ENCODE peak calls at places on chromosome 15, in seven cellular contexts. S is adrenal gland, X is uterus, V is A549, Y is sigmoid colon, F is ovary, A is esophagus squamous epithelium. C is an unnamed sample.

GRCh38 chr15:80242132-80242769 is 9.8 kb downstream of the CTXND1 start:
- DNase-seq in Y (no peak), A (no peak), F (no peak), V (peak; percentile 45), X (no peak), S (no peak), C (peak; percentile 33)

GRCh38 chr15:62047278-62047847 is 12.9 kb downstream of the VPS13C start:
- DNase-seq in Y (no peak), S (no peak), A (no peak), F (no peak), V (no peak), X (no peak), C (no peak)

GRCh38 chr15:88004379-88004778 is 252.2 kb downstream of the NTRK3 start:
- DNase-seq in A (no peak), Y (no peak), X (no peak), S (no peak), F (no peak), V (no peak), C (no peak)

GRCh38 chr15:39777497-39777896 is 5.1 kb downstream of the FSIP1 start:
- DNase-seq in V (no peak), F (no peak), A (no peak), Y (no peak), X (no peak), S (no peak), C (no peak)

GRCh38 chr15:47812436-47813109 is 95.3 kb downstream of the SEMA6D start:
- DNase-seq in S (no peak), V (peak; percentile 2), Y (no peak), A (no peak), X (no peak), F (no peak), C (no peak)

GRCh38 chr15:86660012-86660411 is 580.3 kb downstream of the AGBL1 start:
- DNase-seq in X (no peak), S (no peak), V (no peak), Y (no peak), A (no peak), F (no peak), C (no peak)

GRCh38 chr15:91165850-91166249 is 65.8 kb downstream of the SV2B start:
- DNase-seq in Y (no peak), X (no peak), F (no peak), A (no peak), V (no peak), S (no peak), C (no peak)

GRCh38 chr15:61726166-61726565 is 334.1 kb downstream of the VPS13C start:
- DNase-seq in Y (no peak), X (no peak), A (no peak), F (no peak), V (no peak), S (no peak), C (no peak)

GRCh38 chr15:98321916-98322315 is 326.4 kb upstream of the IGF1R start:
- DNase-seq in S (no peak), F (no peak), A (no peak), V (no peak), Y (no peak), X (no peak), C (no peak)

GRCh38 chr15:62264196-62264595 is 99.1 kb upstream of the C2CD4B start:
- DNase-seq in F (no peak), V (no peak), X (no peak), A (no peak), Y (no peak), S (no peak), C (no peak)

GRCh38 chr15:70580286-70580685 is 183.1 kb downstream of the UACA start:
- DNase-seq in A (no peak), S (no peak), V (no peak), F (no peak), Y (no peak), X (no peak), C (no peak)

GRCh38 chr15:83066034-83066760 is 855 bp downstream of the BTBD1 start:
- DNase-seq in F (no peak), Y (no peak), V (no peak), A (no peak), X (peak; percentile 17), S (no peak), C (no peak)

GRCh38 chr15:73002509-73002908 is 49.8 kb upstream of the NEO1 start:
- DNase-seq in Y (no peak), F (no peak), S (no peak), A (no peak), V (no peak), X (no peak), C (no peak)

GRCh38 chr15:51260262-51260661 is 78.1 kb downstream of the CYP19A1 start:
- DNase-seq in S (no peak), F (no peak), X (no peak), A (no peak), Y (no peak), V (no peak), C (no peak)

GRCh38 chr15:45307230-45307924 is 55.3 kb downstream of the SLC28A2 start:
- DNase-seq in S (peak; percentile 36), A (no peak), V (no peak), Y (no peak), X (no peak), F (no peak), C (peak; percentile 18)

GRCh38 chr15:74400915-74401757 is 32.6 kb downstream of the SEMA7A start:
- DNase-seq in V (no peak), X (no peak), S (no peak), F (no peak), A (no peak), Y (no peak), C (no peak)

GRCh38 chr15:26461847-26462608 is 310.8 kb downstream of the GABRB3 start:
- DNase-seq in Y (no peak), S (no peak), A (no peak), V (no peak), F (no peak), X (no peak), C (no peak)

GRCh38 chr15:33679065-33679464 is 289.2 kb upstream of the CHRM5 start:
- DNase-seq in X (no peak), F (no peak), S (no peak), V (no peak), Y (no peak), A (no peak), C (no peak)

GRCh38 chr15:70327328-70328136 is 229.8 kb upstream of the TLE3 start:
- DNase-seq in Y (no peak), X (no peak), F (no peak), S (no peak), V (no peak), A (no peak), C (no peak)

GRCh38 chr15:43808435-43808950 is 8.1 kb downstream of the HYPK start:
- DNase-seq in V (no peak), A (no peak), F (no peak), X (no peak), S (no peak), Y (no peak), C (no peak)

GRCh38 chr15:28017423-28017924 is 81.6 kb downstream of the OCA2 start:
- DNase-seq in V (no peak), Y (no peak), F (no peak), X (no peak), A (no peak), S (no peak), C (no peak)

GRCh38 chr15:77739591-77740378 is 107.1 kb upstream of the LINGO1 start:
- DNase-seq in X (no peak), Y (no peak), S (no peak), V (no peak), F (no peak), A (no peak), C (no peak)

GRCh38 chr15:91049378-91050127 is 27.2 kb upstream of the VPS33B start:
- DNase-seq in Y (peak; percentile 73), S (peak; percentile 69), A (no peak), F (peak; percentile 39), V (peak; percentile 63), X (peak; percentile 43), C (peak; percentile 9)

GRCh38 chr15:22888120-22888859 is 49.8 kb downstream of the NIPA2 start:
- DNase-seq in F (no peak), Y (no peak), X (no peak), A (no peak), S (peak; percentile 67), V (peak; percentile 71), C (peak; percentile 84)

GRCh38 chr15:61228025-61228901 is 839 bp downstream of the RORA start:
- DNase-seq in S (no peak), Y (peak; percentile 66), F (peak; percentile 37), V (peak; percentile 15), A (no peak), X (peak; percentile 36), C (no peak)

GRCh38 chr15:95446854-95447253 is 883.6 kb upstream of the NR2F2 start:
- DNase-seq in X (no peak), F (no peak), A (no peak), V (no peak), S (no peak), Y (no peak), C (no peak)

GRCh38 chr15:64642875-64643274 is 132.5 kb downstream of the RBPMS2 start:
- DNase-seq in A (no peak), V (no peak), X (no peak), F (no peak), Y (no peak), S (no peak), C (no peak)
- TF ChIP-seq POLR2A in A (no peak), V (no peak), X (no peak), F (no peak), Y (no peak), S (no peak), C (no peak)

GRCh38 chr15:101614001-101614585 is 38.1 kb downstream of the TM2D3 start:
- DNase-seq in F (no peak), A (no peak), X (no peak), Y (no peak), V (no peak), S (no peak), C (no peak)
- TF ChIP-seq POLR2A in F (no peak), A (no peak), X (no peak), Y (no peak), V (no peak), S (no peak), C (no peak)

GRCh38 chr15:66586155-66586976 is 20.6 kb upstream of the LCTL start:
- DNase-seq in A (no peak), X (no peak), V (no peak), F (no peak), Y (no peak), S (no peak), C (no peak)
- TF ChIP-seq POLR2A in A (no peak), X (no peak), V (no peak), F (no peak), Y (no peak), S (no peak), C (no peak)

DNA sequence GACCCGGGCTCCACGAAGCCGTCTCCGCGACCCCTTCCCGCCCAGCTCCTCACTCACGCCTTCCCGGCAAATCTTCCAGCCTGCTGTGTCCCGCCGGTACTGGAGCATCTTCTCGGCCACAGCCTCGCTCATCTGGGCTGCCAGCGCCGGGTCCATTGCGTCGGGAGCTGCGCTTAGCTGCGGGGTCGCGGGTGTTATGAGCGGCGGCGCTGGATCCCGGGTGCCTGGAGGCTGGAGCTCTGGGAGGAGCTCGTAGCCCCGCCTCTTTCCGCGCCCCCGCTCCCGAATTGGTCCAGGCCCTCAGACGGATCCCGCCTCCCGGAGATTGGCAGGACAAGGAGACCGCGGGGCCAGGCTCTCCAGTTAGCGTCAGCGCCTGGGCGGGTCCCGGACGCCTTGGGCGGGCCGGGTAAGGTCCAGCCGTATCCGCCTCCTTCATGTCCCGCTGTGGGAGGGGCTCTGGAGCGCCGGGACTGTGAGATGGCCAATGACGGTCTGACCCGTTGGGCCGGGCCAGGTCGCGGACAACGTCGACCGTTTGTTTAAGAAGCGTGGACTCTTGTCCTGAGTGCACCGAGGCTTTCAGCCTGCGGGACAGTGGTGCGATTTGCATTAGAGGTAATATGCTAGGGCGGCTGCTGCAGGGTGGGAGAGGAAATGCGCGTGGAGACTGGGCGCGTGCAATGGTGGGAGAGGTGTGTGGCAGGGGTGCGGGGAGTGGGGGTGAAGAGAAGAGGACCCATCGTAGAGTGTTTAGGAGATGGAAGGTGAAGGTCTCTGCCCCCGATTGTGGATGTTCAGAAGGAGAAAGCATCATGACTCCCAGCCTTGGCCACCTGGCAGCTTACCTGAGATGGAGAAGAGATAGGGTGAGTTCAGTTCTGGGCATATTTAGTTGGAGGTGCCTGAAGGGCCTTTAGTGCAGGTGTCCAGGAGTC is at the start of gene STARD5:
- DNase-seq in V (peak; percentile 99), A (peak; percentile 92), S (peak; percentile 99), F (peak; percentile 99), Y (peak; percentile 99), X (peak; percentile 99), C (peak; percentile 83)
- TF ChIP-seq POLR2A in V (peak; percentile 74), A (peak; percentile 74), S (peak; percentile 61), F (peak; percentile 65), Y (peak; percentile 89), X (peak; percentile 80), C (peak; percentile 66)

C was measured in H54.